ENCODE peak calls at places on chromosomes 3 and 15, in six cellular contexts. One of them, this sample, is unnamed.

GRCh38 chr3:129613205-129613740 is 6.8 kb upstream of the PLXND1 start:
- DNase-seq in GM12878: no peak
- DNase-seq in HepG2: no peak
- DNase-seq in GM12892: no peak
- DNase-seq in K562: no peak
- DNase-seq in H1: no peak
- DNase-seq in this sample: no peak

GRCh38 chr15:80179025-80179759 is 26.4 kb downstream of the FAH start:
- DNase-seq in GM12892: no peak
- DNase-seq in K562: no peak
- DNase-seq in H1: no peak
- DNase-seq in HepG2: no peak
- DNase-seq in GM12878: no peak
- DNase-seq in this sample: no peak

GRCh38 chr15:57165992-57166391 is 210.3 kb upstream of the CGNL1 start:
- DNase-seq in HepG2: no peak
- DNase-seq in H1: no peak
- DNase-seq in GM12878: no peak
- DNase-seq in GM12892: no peak
- DNase-seq in K562: no peak
- DNase-seq in this sample: no peak

GRCh38 chr3:138600341-138600740 is 6.3 kb upstream of the CEP70 start:
- DNase-seq in GM12892: no peak
- DNase-seq in GM12878: no peak
- DNase-seq in HepG2: no peak
- DNase-seq in K562: no peak
- DNase-seq in H1: no peak
- DNase-seq in this sample: no peak

GRCh38 chr3:136818191-136818850 is 605 bp upstream of the SLC35G2 start:
- DNase-seq in H1: no peak
- DNase-seq in GM12892: no peak
- DNase-seq in HepG2: peak
- DNase-seq in GM12878: no peak
- DNase-seq in K562: peak
- DNase-seq in this sample: no peak

GRCh38 chr15:29429584-29429983 is 160.0 kb upstream of the NSMCE3 start:
- DNase-seq in GM12892: no peak
- DNase-seq in GM12878: no peak
- DNase-seq in K562: no peak
- DNase-seq in H1: no peak
- DNase-seq in HepG2: no peak
- DNase-seq in this sample: no peak

GRCh38 chr3:120203016-120203415 is 82.0 kb downstream of the GPR156 start:
- DNase-seq in HepG2: no peak
- DNase-seq in GM12892: no peak
- DNase-seq in K562: no peak
- DNase-seq in GM12878: no peak
- DNase-seq in H1: no peak
- DNase-seq in this sample: no peak

GRCh38 chr3:149701206-149701976 is 43.6 kb upstream of the WWTR1 start:
- DNase-seq in HepG2: no peak
- DNase-seq in GM12892: no peak
- DNase-seq in K562: no peak
- DNase-seq in H1: no peak
- DNase-seq in GM12878: no peak
- DNase-seq in this sample: no peak

GRCh38 chr3:195546130-195546560 is 3.0 kb upstream of the PPP1R2 start:
- DNase-seq in H1: no peak
- DNase-seq in K562: no peak
- DNase-seq in GM12878: no peak
- DNase-seq in GM12892: no peak
- DNase-seq in HepG2: peak
- DNase-seq in this sample: no peak

GRCh38 chr3:5657109-5657508 is 469.6 kb downstream of the EDEM1 start:
- DNase-seq in HepG2: no peak
- DNase-seq in K562: no peak
- DNase-seq in H1: no peak
- DNase-seq in GM12892: no peak
- DNase-seq in GM12878: no peak
- DNase-seq in this sample: no peak

GRCh38 chr3:121897296-121897695 is 3.1 kb downstream of the SLC15A2 start:
- DNase-seq in GM12878: no peak
- DNase-seq in H1: no peak
- DNase-seq in GM12892: no peak
- DNase-seq in K562: no peak
- DNase-seq in HepG2: no peak
- DNase-seq in this sample: no peak

GRCh38 chr3:71226565-71227281 is 356.8 kb downstream of the FOXP1 start:
- DNase-seq in GM12892: no peak
- DNase-seq in HepG2: no peak
- DNase-seq in GM12878: peak
- DNase-seq in K562: peak
- DNase-seq in H1: no peak
- DNase-seq in this sample: peak

GRCh38 chr3:148319161-148319915 is 378.4 kb upstream of the AGTR1 start:
- DNase-seq in HepG2: no peak
- DNase-seq in GM12892: no peak
- DNase-seq in K562: no peak
- DNase-seq in GM12878: peak
- DNase-seq in H1: no peak
- DNase-seq in this sample: no peak

GRCh38 chr3:169236662-169237174 is 426.8 kb downstream of the MECOM start:
- DNase-seq in GM12892: no peak
- DNase-seq in HepG2: no peak
- DNase-seq in K562: no peak
- DNase-seq in H1: no peak
- DNase-seq in GM12878: no peak
- DNase-seq in this sample: no peak
- TF ChIP-seq POLR2A in GM12892: no peak
- TF ChIP-seq POLR2A in HepG2: no peak
- TF ChIP-seq POLR2A in K562: no peak
- TF ChIP-seq POLR2A in H1: no peak
- TF ChIP-seq POLR2A in GM12878: no peak
- TF ChIP-seq POLR2A in this sample: no peak

GRCh38 chr3:176426371-176426770 is 770.9 kb downstream of the TBL1XR1 start:
- DNase-seq in H1: no peak
- DNase-seq in HepG2: peak
- DNase-seq in GM12892: no peak
- DNase-seq in GM12878: no peak
- DNase-seq in K562: no peak
- DNase-seq in this sample: no peak

GRCh38 chr3:176430244-176430893 is 766.9 kb downstream of the TBL1XR1 start:
- DNase-seq in GM12878: no peak
- DNase-seq in GM12892: no peak
- DNase-seq in H1: no peak
- DNase-seq in HepG2: peak
- DNase-seq in K562: peak
- DNase-seq in this sample: no peak

GRCh38 chr3:176428552-176428951 is 768.7 kb downstream of the TBL1XR1 start:
- DNase-seq in HepG2: no peak
- DNase-seq in GM12878: no peak
- DNase-seq in K562: no peak
- DNase-seq in H1: no peak
- DNase-seq in GM12892: no peak
- DNase-seq in this sample: no peak

GRCh38 chr3:176431073-176431472 is 766.2 kb downstream of the TBL1XR1 start:
- DNase-seq in GM12878: no peak
- DNase-seq in H1: no peak
- DNase-seq in K562: no peak
- DNase-seq in HepG2: no peak
- DNase-seq in GM12892: no peak
- DNase-seq in this sample: no peak

DNA sequence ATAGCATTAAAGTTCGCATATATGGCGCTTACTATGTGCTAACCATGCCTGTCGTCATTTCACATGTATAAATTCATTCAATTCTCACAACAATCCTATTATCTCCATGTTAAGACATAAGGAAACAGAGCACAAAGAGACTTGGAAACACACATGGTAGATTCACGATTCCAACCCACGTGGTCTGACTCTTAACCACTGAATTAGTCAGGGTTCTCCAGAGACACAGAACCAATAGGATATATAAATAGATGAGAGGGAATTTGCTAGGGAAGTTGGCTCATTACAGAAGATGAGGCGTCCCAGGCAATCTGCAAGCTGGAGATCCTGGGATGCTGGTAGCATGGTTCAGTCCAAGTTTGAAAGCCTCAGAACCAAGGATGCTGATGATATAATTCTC is 765.3 kb downstream of the TBL1XR1 start:
- DNase-seq in H1: no peak
- DNase-seq in HepG2: no peak
- DNase-seq in GM12878: no peak
- DNase-seq in GM12892: no peak
- DNase-seq in K562: no peak
- DNase-seq in this sample: no peak
- TF ChIP-seq TAF1 in H1: no peak
- TF ChIP-seq TAF1 in HepG2: no peak
- TF ChIP-seq TAF1 in GM12878: no peak
- TF ChIP-seq TAF1 in GM12892: no peak
- TF ChIP-seq TAF1 in K562: no peak
- TF ChIP-seq TAF1 in this sample: no peak

GRCh38 chr3:126268866-126269265 is 88.3 kb downstream of the KLF15 start:
- DNase-seq in GM12878: no peak
- DNase-seq in H1: no peak
- DNase-seq in GM12892: no peak
- DNase-seq in HepG2: no peak
- DNase-seq in K562: no peak
- DNase-seq in this sample: no peak

GRCh38 chr3:126266850-126267168 is 86.4 kb upstream of the ALDH1L1 start:
- DNase-seq in GM12892: no peak
- DNase-seq in GM12878: no peak
- DNase-seq in K562: no peak
- DNase-seq in HepG2: no peak
- DNase-seq in H1: no peak
- DNase-seq in this sample: no peak

GRCh38 chr3:126266291-126266840 is 86.0 kb upstream of the ALDH1L1 start:
- DNase-seq in HepG2: no peak
- DNase-seq in GM12892: no peak
- DNase-seq in GM12878: no peak
- DNase-seq in K562: no peak
- DNase-seq in H1: no peak
- DNase-seq in this sample: no peak

GRCh38 chr3:126267976-126268615 is 87.7 kb upstream of the ALDH1L1 start:
- DNase-seq in HepG2: no peak
- DNase-seq in H1: no peak
- DNase-seq in GM12878: no peak
- DNase-seq in GM12892: no peak
- DNase-seq in K562: no peak
- DNase-seq in this sample: no peak

GRCh38 chr3:126267169-126267975 is 87.0 kb upstream of the ALDH1L1 start:
- DNase-seq in GM12892: no peak
- DNase-seq in HepG2: peak
- DNase-seq in GM12878: no peak
- DNase-seq in K562: no peak
- DNase-seq in H1: peak
- DNase-seq in this sample: no peak
- TF ChIP-seq POLR2AphosphoS5 in GM12892: no peak
- TF ChIP-seq POLR2AphosphoS5 in HepG2: no peak
- TF ChIP-seq POLR2AphosphoS5 in GM12878: no peak
- TF ChIP-seq POLR2AphosphoS5 in K562: no peak
- TF ChIP-seq POLR2AphosphoS5 in H1: peak
- TF ChIP-seq POLR2AphosphoS5 in this sample: no peak

GRCh38 chr3:58332575-58333179 is at the start of gene PXK:
- DNase-seq in H1: no peak
- DNase-seq in K562: peak
- DNase-seq in GM12878: no peak
- DNase-seq in GM12892: peak
- DNase-seq in HepG2: peak
- DNase-seq in this sample: peak
- TF ChIP-seq POLR2A in H1: no peak
- TF ChIP-seq POLR2A in K562: no peak
- TF ChIP-seq POLR2A in GM12878: peak
- TF ChIP-seq POLR2A in GM12892: peak
- TF ChIP-seq POLR2A in HepG2: no peak
- TF ChIP-seq POLR2A in this sample: no peak

This sample was measured in GM12891.